ENCODE peak calls at places on chromosomes 12 and 14, in seven cellular contexts. X is neural crest cell, S is HL-60, R is body of pancreas, N is kidney, Y is endothelial cell, F is osteoblast. V is an unnamed sample.

GRCh38 chr12:42332301-42332894 is 6.4 kb downstream of the PPHLN1 start:
- DNase-seq in X (no peak), S (peak; percentile 35), R (peak; percentile 51), N (no peak), Y (peak; percentile 19), F (peak; percentile 83), V (no peak)

GRCh38 chr12:84874125-84874824 is 38.3 kb downstream of the SLC6A15 start:
- DNase-seq in X (no peak), S (peak; percentile 2), R (no peak), N (no peak), Y (no peak), F (peak; percentile 36), V (no peak)

GRCh38 chr14:73049428-73049827 is 8.9 kb upstream of the RBM25 start:
- DNase-seq in X (no peak), S (no peak), R (no peak), N (no peak), Y (no peak), F (no peak), V (no peak)

GRCh38 chr12:89461649-89462612 is 62.7 kb downstream of the GALNT4 start:
- DNase-seq in X (no peak), S (no peak), R (no peak), N (no peak), Y (no peak), F (peak; percentile 81), V (no peak)

GRCh38 chr14:24695265-24696241 is 61.6 kb upstream of the GZMB start:
- DNase-seq in X (no peak), S (peak; percentile 81), R (no peak), N (no peak), Y (no peak), F (no peak), V (no peak)

GRCh38 chr12:72146495-72146894 is 125.7 kb upstream of the TRHDE start:
- DNase-seq in X (no peak), S (no peak), R (no peak), N (no peak), Y (no peak), F (no peak), V (no peak)

GRCh38 chr12:104576980-104577925 is 120.5 kb downstream of the CHST11 start:
- DNase-seq in X (no peak), S (no peak), R (no peak), N (no peak), Y (no peak), F (no peak), V (no peak)

GRCh38 chr12:107967170-107967569 is 161.9 kb upstream of the WSCD2 start:
- DNase-seq in X (no peak), S (peak; percentile 5), R (no peak), N (no peak), Y (no peak), F (no peak), V (no peak)

GRCh38 chr12:63752283-63752682 is 27.4 kb upstream of the RXYLT1 start:
- DNase-seq in X (no peak), S (peak; percentile 32), R (no peak), N (no peak), Y (peak; percentile 25), F (peak; percentile 22), V (no peak)

GRCh38 chr12:92827836-92828431 is 101.2 kb downstream of the EEA1 start:
- DNase-seq in X (peak; percentile 25), S (peak; percentile 28), R (peak; percentile 30), N (no peak), Y (peak; percentile 41), F (no peak), V (no peak)

GRCh38 chr14:80477388-80478160 is 266.3 kb upstream of the DIO2 start:
- DNase-seq in X (no peak), S (no peak), R (no peak), N (no peak), Y (no peak), F (no peak), V (no peak)

GRCh38 chr12:87086118-87086891 is 830.1 kb upstream of the MGAT4C start:
- DNase-seq in X (no peak), S (no peak), R (no peak), N (no peak), Y (no peak), F (no peak), V (no peak)

GRCh38 chr14:104545151-104545931 is 34.2 kb upstream of the C14orf180 start:
- DNase-seq in X (no peak), S (no peak), R (no peak), N (peak; percentile 76), Y (no peak), F (peak; percentile 80), V (no peak)

GRCh38 chr14:70652871-70653270 is 11.2 kb downstream of the TTC9 start:
- DNase-seq in X (no peak), S (no peak), R (no peak), N (no peak), Y (no peak), F (peak; percentile 73), V (no peak)

GRCh38 chr14:36856095-36856878 is 194.6 kb downstream of the PAX9 start:
- DNase-seq in X (no peak), S (no peak), R (no peak), N (no peak), Y (no peak), F (no peak), V (no peak)

GRCh38 chr12:42129595-42130204 is 15.0 kb downstream of the GXYLT1 start:
- DNase-seq in X (no peak), S (peak; percentile 40), R (peak; percentile 50), N (no peak), Y (peak; percentile 46), F (peak; percentile 64), V (no peak)

GRCh38 chr12:60494249-60494648 is 898.4 kb downstream of the SLC16A7 start:
- DNase-seq in X (no peak), S (peak; percentile 2), R (no peak), N (no peak), Y (peak; percentile 12), F (no peak), V (no peak)
- TF ChIP-seq CTCF in X (peak; percentile 74), S (peak; percentile 25), R (peak; percentile 67), N (peak; percentile 41), Y (peak; percentile 69), F (peak; percentile 15), V (peak; percentile 72)

GRCh38 chr12:124601699-124602098 is 34.3 kb upstream of the NCOR2 start:
- DNase-seq in X (no peak), S (no peak), R (no peak), N (no peak), Y (no peak), F (no peak), V (no peak)

GRCh38 chr12:124597041-124597440 is 29.6 kb upstream of the NCOR2 start:
- DNase-seq in X (no peak), S (no peak), R (no peak), N (no peak), Y (no peak), F (no peak), V (no peak)

GRCh38 chr12:124595444-124595843 is 28.0 kb upstream of the NCOR2 start:
- DNase-seq in X (no peak), S (no peak), R (no peak), N (no peak), Y (no peak), F (peak; percentile 64), V (no peak)

GRCh38 chr12:124603143-124603542 is 35.7 kb upstream of the NCOR2 start:
- DNase-seq in X (no peak), S (no peak), R (no peak), N (no peak), Y (no peak), F (no peak), V (no peak)

DNA sequence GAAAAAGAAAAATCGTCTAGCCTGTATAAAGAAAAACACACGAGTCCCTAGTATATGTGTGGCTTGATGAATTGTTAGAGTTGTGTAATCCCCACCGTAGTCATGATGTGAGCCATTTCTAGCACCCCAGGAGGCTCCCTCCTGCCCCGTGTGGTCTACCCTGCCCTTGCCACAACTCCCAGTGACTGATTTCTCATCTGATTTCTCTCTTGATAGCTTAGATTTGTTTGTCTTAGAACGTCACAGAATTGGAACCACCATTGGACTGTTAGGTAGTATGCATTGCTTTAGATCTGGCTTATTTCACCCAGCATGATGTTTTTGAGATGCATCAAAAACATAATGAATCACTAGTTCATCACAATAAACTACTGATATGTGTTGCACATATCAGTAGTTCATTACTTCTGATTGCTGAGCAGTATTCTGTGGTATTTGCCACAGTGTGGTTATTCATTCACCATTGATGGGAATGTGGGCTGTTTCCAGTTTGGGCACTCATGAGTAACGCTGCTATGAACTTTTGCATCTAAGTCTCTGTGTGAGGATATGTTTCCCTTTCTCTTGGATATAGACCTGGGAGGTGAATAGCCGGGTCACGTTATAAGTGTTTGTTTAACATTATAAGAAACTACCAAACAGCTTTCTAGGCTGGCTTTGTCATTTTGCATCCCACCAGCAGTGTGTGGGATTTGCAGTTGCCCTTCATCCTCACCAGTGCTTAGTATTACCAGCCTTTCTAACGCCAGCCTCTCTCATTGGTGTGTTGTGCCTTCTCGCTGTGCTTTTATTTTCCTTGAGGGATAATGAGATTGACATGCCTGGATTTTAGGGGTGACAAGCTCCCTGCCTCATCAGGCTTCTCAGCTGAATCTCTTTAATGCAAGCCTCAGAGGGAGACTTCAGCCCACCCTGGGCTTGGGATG is 31.9 kb upstream of the NCOR2 start:
- DNase-seq in X (no peak), S (no peak), R (no peak), N (no peak), Y (no peak), F (peak; percentile 89), V (no peak)
- TF ChIP-seq CTCF in X (no peak), S (no peak), R (no peak), N (no peak), Y (no peak), F (peak; percentile 58), V (no peak)

DNA sequence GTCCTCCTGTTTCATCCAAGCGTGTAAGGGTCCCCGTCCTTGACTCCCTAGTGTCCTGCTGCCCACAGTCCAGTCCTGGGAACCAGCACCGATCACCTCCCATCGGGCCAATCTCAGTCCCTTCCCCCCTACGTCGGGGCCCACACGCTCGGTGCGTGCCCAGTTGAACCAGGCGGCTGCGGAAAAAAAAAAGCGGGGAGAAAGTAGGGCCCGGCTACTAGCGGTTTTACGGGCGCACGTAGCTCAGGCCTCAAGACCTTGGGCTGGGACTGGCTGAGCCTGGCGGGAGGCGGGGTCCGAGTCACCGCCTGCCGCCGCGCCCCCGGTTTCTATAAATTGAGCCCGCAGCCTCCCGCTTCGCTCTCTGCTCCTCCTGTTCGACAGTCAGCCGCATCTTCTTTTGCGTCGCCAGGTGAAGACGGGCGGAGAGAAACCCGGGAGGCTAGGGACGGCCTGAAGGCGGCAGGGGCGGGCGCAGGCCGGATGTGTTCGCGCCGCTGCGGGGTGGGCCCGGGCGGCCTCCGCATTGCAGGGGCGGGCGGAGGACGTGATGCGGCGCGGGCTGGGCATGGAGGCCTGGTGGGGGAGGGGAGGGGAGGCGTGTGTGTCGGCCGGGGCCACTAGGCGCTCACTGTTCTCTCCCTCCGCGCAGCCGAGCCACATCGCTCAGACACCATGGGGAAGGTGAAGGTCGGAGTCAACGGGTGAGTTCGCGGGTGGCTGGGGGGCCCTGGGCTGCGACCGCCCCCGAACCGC is at the start of gene GAPDH:
- DNase-seq in X (peak; percentile 85), S (peak; percentile 94), R (peak; percentile 93), N (peak; percentile 98), Y (peak; percentile 82), F (peak; percentile 97), V (peak; percentile 85)
- TF ChIP-seq CTCF in X (no peak), S (no peak), R (no peak), N (peak; percentile 10), Y (no peak), F (no peak), V (no peak)

DNA sequence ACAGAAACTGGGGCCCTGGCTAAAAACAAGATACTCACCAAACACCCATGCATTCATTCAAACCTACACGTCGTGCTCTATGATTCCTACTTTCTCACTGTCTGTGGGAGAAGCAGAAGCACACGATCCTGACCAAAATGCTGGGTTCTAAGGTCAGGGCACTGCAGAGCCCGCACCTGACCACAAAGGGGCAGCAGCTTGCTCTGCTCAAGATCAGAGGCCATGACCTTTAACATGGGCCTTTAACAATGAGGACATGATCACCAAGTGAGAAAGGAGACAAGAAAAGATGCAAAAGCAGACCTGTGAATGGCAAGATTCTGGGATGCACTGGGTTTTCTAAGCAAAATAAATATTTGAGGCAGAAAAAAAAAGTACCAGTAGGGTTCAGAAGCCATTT is 40.1 kb upstream of the VPS33A start:
- DNase-seq in X (no peak), S (no peak), R (no peak), N (no peak), Y (no peak), F (no peak), V (no peak)
- TF ChIP-seq CTCF in X (peak; percentile 19), S (no peak), R (no peak), N (no peak), Y (no peak), F (no peak), V (peak; percentile 31)